ENCODE peak calls at places on chromosomes 11 and 22, in four cellular contexts. B is psoas muscle; U is CD4-positive, alpha-beta memory T cell; G is neural progenitor cell. H is an unnamed sample. For H3K27me3, the result is how much of the 10 kb centered on the place peaks cover.

GRCh38 chr11:96052921-96053631 is 129.2 kb upstream of the MTMR2 start:
- DNase-seq in G (no peak), U (no peak), B (no peak), H (peak)

GRCh38 chr11:65047581-65048422 is 6.8 kb downstream of the SAC3D1 start:
- DNase-seq in G (no peak), U (no peak), B (peak), H (no peak)

GRCh38 chr11:61917357-61918109 is at the start of gene RAB3IL1:
- DNase-seq in B (peak), U (no peak), G (peak), H (no peak)

GRCh38 chr11:46298699-46299424 is 21.4 kb downstream of the CREB3L1 start:
- DNase-seq in B (no peak), U (no peak), G (no peak), H (no peak)

GRCh38 chr11:125201525-125202121 is 37.1 kb downstream of the PKNOX2 start:
- DNase-seq in B (peak), G (peak), U (no peak), H (peak)

GRCh38 chr11:117978982-117979381 is 7.2 kb upstream of the IL10RA start:
- DNase-seq in U (no peak), G (no peak), B (no peak), H (no peak)

GRCh38 chr11:70567680-70568503 is 169.6 kb downstream of the CTTN start:
- DNase-seq in B (peak), U (no peak), G (peak), H (no peak)

GRCh38 chr11:129992161-129992944 is 10.3 kb downstream of the PRDM10 start:
- DNase-seq in B (no peak), G (peak), U (peak), H (peak)

GRCh38 chr11:32426819-32427615 is 8.3 kb downstream of the WT1 start:
- DNase-seq in U (peak), B (no peak), G (peak), H (no peak)

GRCh38 chr11:115642660-115643059 is 138.4 kb upstream of the CADM1 start:
- DNase-seq in U (no peak), B (no peak), G (no peak), H (no peak)

GRCh38 chr22:42688241-42688913 is 32.3 kb downstream of the A4GALT start:
- DNase-seq in G (peak), B (peak), U (no peak), H (peak)

GRCh38 chr22:29302681-29303465 is 3.6 kb upstream of the GAS2L1 start:
- DNase-seq in G (no peak), U (no peak), B (peak), H (no peak)

GRCh38 chr22:25069758-25070461 is 117.4 kb downstream of the KIAA1671 start:
- DNase-seq in B (peak), G (no peak), U (no peak), H (no peak)

GRCh38 chr11:95451261-95451660 is 220.3 kb upstream of the SESN3 start:
- DNase-seq in B (no peak), G (no peak), U (no peak), H (no peak)

GRCh38 chr22:46589871-46590271 is 30.3 kb upstream of the GRAMD4 start:
- DNase-seq in U (no peak), G (peak), B (peak), H (no peak)

GRCh38 chr11:50044647-50045046 is 12.0 kb downstream of the OR4C45 start:
- DNase-seq in B (no peak), U (no peak), G (no peak), H (no peak)

DNA sequence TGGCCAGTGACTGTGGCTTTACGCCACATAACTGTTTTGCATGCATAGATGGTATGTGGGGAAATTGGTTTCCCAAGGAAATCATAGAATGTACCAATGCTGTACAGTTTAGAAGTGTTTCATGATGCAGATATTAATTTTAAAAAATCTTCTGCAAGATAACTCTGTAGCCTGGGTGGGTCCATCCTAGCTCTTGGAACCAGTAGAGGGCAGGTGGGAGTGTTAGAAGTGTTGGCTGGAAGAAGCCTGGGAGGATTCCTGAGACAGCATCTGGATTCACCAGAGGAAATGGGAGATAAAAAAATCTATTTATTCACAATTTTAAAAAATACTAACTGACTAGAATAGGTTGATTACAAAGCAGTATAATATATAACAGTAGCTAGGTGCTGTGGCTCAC is 139.9 kb upstream of the GRIA4 start:
- DNase-seq in U (no peak), G (no peak), B (no peak), H (no peak)
- H3K27me3 ChIP-seq in U (under half), G (under half), B (under half), H (under half)

DNA sequence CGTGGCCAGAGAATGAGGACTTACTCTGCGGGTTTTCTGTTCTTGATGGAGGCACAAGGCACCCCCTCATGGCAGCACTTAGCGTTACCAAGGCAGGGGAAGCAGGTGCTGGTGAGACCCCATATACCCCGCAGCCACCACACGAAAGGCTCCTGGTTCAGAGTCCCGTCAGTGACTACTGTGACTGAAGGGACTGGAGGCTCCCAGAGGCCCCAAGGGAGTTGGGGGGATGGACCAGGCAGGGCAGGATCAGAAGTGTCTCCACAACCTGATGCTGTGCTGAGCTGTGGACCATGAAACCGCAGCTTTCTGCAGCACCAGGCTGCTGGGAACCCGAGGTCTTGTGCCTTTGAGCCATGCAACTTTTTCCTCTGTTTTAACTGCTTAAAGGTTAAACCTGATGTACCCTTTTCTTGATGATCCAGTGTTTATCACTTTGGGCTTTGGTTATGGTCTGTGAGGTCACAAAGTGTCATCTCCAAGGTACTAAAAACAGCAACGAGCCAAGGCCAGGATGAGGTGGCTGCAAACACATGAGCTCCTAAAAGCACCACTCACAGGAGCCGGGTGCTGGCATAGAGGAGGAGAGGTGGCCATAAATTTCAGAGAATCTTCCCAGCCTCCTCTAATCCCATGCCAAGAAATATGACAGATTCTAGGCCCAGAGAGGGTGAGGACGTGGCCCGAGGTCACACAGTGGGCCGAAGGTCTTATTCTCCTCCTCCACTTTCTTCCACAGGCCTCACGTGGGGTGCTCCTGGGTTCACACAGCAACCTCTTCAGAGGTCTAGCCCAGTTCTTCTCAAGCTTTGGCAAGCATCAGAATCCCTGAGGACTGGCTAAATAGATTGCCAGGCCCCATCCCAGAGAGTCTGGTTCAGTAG is 4.2 kb upstream of the LRRC32 start:
- DNase-seq in B (no peak), U (no peak), G (peak), H (peak)
- H3K4me3 ChIP-seq in B (no peak), U (no peak), G (no peak), H (peak)

DNA sequence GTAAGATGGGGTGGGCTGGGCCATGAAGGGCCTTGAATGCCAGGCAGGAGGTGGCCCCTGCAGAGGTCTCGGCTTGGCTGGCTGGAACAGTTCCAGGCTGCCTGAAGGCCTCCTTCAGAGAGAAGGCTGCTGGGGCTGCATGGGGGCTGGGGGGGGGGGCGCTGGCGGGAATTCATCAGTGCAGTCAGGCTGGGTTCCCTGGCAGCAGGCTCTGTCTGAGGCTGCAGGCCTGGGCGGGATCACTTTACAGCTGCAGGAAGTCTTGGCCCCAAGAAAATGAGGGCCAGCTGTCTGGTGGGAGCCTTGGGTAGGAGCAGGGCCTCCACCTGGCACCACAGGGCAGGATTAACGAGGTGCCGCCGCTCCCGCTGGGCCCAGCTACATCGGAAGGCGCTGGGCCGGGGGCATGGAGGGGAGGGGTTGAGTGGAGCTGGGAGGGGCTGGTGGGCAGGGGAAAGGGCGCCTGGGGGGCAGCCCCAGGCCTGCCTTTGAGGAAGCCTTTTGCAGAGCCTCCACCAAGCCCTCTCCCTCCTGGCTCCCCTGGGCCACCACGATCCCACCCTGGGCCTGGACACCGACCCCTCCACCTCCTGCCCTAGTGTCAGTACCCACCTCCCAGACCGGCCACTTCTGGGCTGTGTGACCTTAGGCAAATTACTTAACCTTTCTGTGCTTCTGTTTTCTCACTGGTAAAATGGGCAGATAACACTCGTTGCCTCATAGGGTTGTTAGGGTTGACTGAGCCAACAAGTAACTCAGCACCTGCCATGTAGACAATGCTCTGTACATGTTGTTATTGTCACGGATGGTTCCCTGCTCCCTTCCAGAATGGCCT is 31.0 kb upstream of the HMOX1 start:
- DNase-seq in G (peak), U (no peak), B (no peak), H (no peak)
- H3K27ac ChIP-seq in G (no peak), U (no peak), B (peak), H (no peak)

GRCh38 chr11:122976396-122976733 is 5.3 kb downstream of the BSX start:
- DNase-seq in B (no peak), U (no peak), G (no peak), H (no peak)
- H3K27me3 ChIP-seq in B (under half), U (under half), G (half or more), H (under half)

GRCh38 chr11:104476898-104477297 is 313.0 kb upstream of the PDGFD start:
- DNase-seq in U (no peak), G (no peak), B (no peak), H (no peak)
- H3K4me3 ChIP-seq in U (no peak), G (no peak), B (no peak), H (no peak)

DNA sequence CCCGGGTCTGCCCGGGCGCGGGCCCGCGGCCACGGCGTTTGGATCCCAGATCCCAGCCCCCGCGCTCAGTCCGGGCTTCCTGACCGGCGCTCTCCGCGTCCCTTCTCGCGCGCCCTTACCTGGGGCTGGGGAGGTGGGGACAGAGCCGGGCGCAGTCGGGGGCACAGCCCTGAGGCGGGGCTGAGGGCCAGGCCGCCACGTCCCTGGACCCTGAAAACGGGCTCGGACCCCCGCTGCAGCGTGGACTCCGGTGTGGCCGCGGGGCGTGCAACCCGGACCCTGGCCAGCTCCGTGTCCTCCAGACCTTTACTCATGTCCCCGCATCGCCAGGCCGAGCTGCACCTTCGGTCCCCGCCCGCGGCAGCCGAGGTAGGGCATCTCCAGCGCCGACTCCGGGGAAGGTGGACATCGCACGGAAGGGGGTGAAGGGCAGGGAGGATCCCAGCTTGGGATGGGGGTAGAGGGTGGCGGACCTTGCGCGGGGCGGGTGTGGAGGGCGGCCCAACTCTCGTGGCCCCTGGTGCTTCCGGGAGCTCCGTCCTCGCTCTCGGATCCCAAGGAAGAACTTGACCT is 9.9 kb upstream of the AIFM3 start:
- DNase-seq in B (peak), G (peak), U (no peak), H (no peak)
- H3K27ac ChIP-seq in B (no peak), G (no peak), U (no peak), H (no peak)

H was measured in Karpas-422.